ENCODE peak calls at places on chromosomes 2 and 18, in ten cellular contexts. V is ovary, O is stomach, H is body of pancreas, I is H1, B is esophagus squamous epithelium, A is uterus, M is adrenal gland, C is heart left ventricle, F is sigmoid colon. P is an unnamed sample. For H3K27me3, the result is how much of the 10 kb centered on the place peaks cover.

GRCh38 chr2:215410932-215411285 is 25.0 kb downstream of the FN1 start:
- DNase-seq in V (no peak), O (no peak), H (no peak), I (no peak), B (no peak), A (no peak), M (no peak), C (no peak), F (no peak), P (no peak)

GRCh38 chr2:3784731-3785130 is 81.4 kb downstream of the DCDC2C start:
- DNase-seq in V (no peak), O (no peak), H (no peak), I (no peak), B (no peak), A (no peak), M (no peak), C (no peak), F (no peak), P (no peak)

GRCh38 chr2:232376260-232376659 is 2.3 kb upstream of the ALPP start:
- DNase-seq in V (no peak), O (no peak), H (no peak), I (no peak), B (no peak), A (no peak), M (no peak), C (no peak), F (peak), P (no peak)

GRCh38 chr2:9247786-9248185 is 41.2 kb downstream of the ASAP2 start:
- DNase-seq in V (no peak), O (peak), H (peak), I (no peak), B (no peak), A (no peak), M (peak), C (no peak), F (no peak), P (no peak)

GRCh38 chr2:213490087-213490486 is 205.8 kb downstream of the SPAG16 start:
- DNase-seq in V (no peak), O (no peak), H (no peak), I (no peak), B (no peak), A (no peak), M (no peak), C (no peak), F (no peak), P (no peak)

GRCh38 chr18:4405965-4406364 is 49.1 kb downstream of the DLGAP1 start:
- DNase-seq in V (no peak), O (no peak), H (no peak), I (no peak), B (no peak), A (no peak), M (no peak), C (no peak), F (no peak), P (no peak)

GRCh38 chr18:78526923-78527775 is 452.5 kb upstream of the SALL3 start:
- DNase-seq in V (no peak), O (no peak), H (no peak), I (no peak), B (no peak), A (no peak), M (no peak), C (no peak), F (no peak), P (no peak)

GRCh38 chr2:207256476-207257207 is 90.9 kb upstream of the KLF7 start:
- DNase-seq in V (no peak), O (no peak), H (no peak), I (no peak), B (no peak), A (no peak), M (no peak), C (no peak), F (no peak), P (no peak)

GRCh38 chr2:128531856-128532255 is 213.2 kb upstream of the HS6ST1 start:
- DNase-seq in V (no peak), O (no peak), H (no peak), I (no peak), B (no peak), A (no peak), M (no peak), C (no peak), F (no peak), P (no peak)
- TF ChIP-seq CTCF in V (no peak), O (peak), H (peak), I (peak), B (no peak), A (no peak), M (peak), C (peak), F (peak), P (peak)

DNA sequence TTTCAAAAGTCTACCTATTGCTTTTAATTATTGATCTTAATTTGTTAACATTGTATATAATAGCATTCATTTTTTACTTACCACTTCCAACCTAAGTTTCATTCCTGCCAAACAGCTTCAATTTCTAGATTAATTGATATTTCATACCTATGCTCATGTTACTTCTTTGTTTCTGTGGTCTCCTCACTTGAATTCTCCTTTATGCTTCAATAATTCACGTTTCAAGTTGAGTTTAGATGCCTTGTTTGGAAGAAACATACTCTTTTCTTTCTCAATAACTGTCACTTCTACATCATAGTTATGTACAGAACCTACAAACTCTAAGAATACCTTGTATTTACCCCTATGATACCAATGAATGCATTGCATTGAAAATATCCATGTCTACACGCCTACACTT is 862.2 kb upstream of the LRATD1 start:
- DNase-seq in V (no peak), O (no peak), H (no peak), I (no peak), B (no peak), A (no peak), M (no peak), C (no peak), F (no peak), P (no peak)
- TF ChIP-seq POLR2A in V (no peak), O (no peak), H (no peak), I (no peak), B (no peak), A (no peak), M (no peak), C (no peak), F (no peak), P (no peak)

GRCh38 chr2:95020275-95021014 is 5.1 kb upstream of the MAL start:
- DNase-seq in V (no peak), O (no peak), H (no peak), I (no peak), B (no peak), A (no peak), M (no peak), C (no peak), F (no peak), P (no peak)
- H3K27me3 ChIP-seq in V (under half), O (under half), H (under half), I (under half), B (under half), A (under half), M (under half), C (under half), F (under half), P (under half)

DNA sequence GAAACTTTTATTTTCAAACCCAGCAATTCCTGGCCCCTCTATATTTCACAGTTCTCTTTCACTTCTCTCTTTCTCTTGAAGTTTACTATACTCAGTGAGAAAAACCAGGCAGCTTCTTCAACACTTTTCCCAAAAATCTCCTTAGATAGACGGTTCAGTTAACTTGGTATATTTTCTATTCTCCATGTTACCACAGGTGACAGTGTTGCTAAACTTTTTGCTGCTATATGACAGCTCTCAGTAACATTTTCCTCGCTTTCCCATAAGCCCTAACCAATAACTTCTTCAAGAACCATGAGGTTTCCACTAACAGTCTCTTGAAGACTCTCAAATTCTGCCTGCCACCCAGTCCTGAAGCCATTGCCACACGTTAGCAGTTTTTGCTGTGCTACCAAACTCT is 45.8 kb downstream of the CYBRD1 start:
- DNase-seq in V (no peak), O (no peak), H (no peak), I (no peak), B (no peak), A (no peak), M (no peak), C (no peak), F (no peak), P (no peak)
- TF ChIP-seq CTCF in V (no peak), O (no peak), H (no peak), I (no peak), B (no peak), A (no peak), M (no peak), C (no peak), F (no peak), P (no peak)

GRCh38 chr2:171066110-171066509 is 94.6 kb downstream of the TLK1 start:
- DNase-seq in V (no peak), O (no peak), H (no peak), I (no peak), B (no peak), A (no peak), M (no peak), C (no peak), F (no peak), P (no peak)

GRCh38 chr2:171072164-171072563 is 88.5 kb downstream of the TLK1 start:
- DNase-seq in V (no peak), O (no peak), H (no peak), I (no peak), B (no peak), A (no peak), M (no peak), C (no peak), F (no peak), P (no peak)

GRCh38 chr2:171069286-171069956 is 91.3 kb downstream of the TLK1 start:
- DNase-seq in V (no peak), O (no peak), H (no peak), I (no peak), B (no peak), A (no peak), M (no peak), C (no peak), F (no peak), P (no peak)
- TF ChIP-seq POLR2A in V (no peak), O (no peak), H (no peak), I (no peak), B (no peak), A (no peak), M (no peak), C (no peak), F (no peak), P (no peak)

DNA sequence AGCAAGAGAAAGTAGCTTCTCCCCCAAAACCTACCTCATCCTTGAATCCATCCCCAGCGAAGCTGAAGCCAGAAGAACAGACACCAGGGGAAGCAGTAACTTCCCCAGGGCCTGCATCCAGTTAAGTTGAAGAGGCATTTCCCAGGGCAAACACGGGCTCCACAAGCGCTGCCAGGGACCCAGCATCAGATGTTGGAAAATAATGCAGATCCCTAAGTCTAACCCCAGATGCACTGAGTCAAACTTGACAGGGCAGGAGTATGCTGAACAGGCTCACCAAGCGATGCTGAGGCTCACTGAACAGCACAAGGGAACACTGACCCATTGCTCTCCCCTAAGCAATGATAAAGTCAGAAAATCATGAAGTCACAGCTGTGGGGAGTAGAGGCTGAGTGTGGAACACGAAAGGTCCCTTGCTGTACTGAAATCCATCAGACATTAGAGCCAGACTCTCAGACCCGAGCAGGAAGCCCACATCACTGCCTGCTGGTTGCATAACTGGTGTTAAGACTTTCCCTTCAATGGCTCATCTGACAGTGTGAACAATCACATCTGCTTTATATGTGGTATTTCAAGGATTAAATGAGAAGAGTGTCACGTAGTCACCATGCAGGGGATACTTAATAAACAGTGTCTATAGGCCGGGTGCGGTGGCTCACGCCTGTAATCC is 36.3 kb downstream of the TNS1 start:
- DNase-seq in V (peak), O (no peak), H (no peak), I (no peak), B (no peak), A (no peak), M (no peak), C (no peak), F (peak), P (no peak)
- H3K27me3 ChIP-seq in V (under half), O (under half), H (under half), I (under half), B (under half), A (under half), M (under half), C (under half), F (under half), P (under half)

GRCh38 chr2:205698556-205699282 is 16.4 kb downstream of the NRP2 start:
- DNase-seq in V (no peak), O (no peak), H (no peak), I (no peak), B (no peak), A (no peak), M (no peak), C (no peak), F (no peak), P (no peak)

GRCh38 chr2:205694256-205694655 is 12.0 kb downstream of the NRP2 start:
- DNase-seq in V (no peak), O (no peak), H (no peak), I (no peak), B (no peak), A (no peak), M (no peak), C (no peak), F (no peak), P (no peak)

GRCh38 chr2:205695460-205695979 is 13.2 kb downstream of the NRP2 start:
- DNase-seq in V (peak), O (no peak), H (no peak), I (no peak), B (no peak), A (peak), M (no peak), C (no peak), F (peak), P (no peak)

GRCh38 chr2:205699554-205700289 is 17.4 kb downstream of the NRP2 start:
- DNase-seq in V (no peak), O (no peak), H (no peak), I (no peak), B (no peak), A (no peak), M (no peak), C (no peak), F (no peak), P (no peak)

GRCh38 chr2:205696541-205697441 is 14.5 kb downstream of the NRP2 start:
- DNase-seq in V (peak), O (no peak), H (no peak), I (no peak), B (no peak), A (peak), M (peak), C (no peak), F (peak), P (no peak)
- TF ChIP-seq CTCF in V (peak), O (peak), H (no peak), I (peak), B (no peak), A (peak), M (peak), C (peak), F (peak), P (peak)

GRCh38 chr2:26034597-26035067 is 748 bp downstream of the RAB10 start:
- DNase-seq in V (no peak), O (no peak), H (no peak), I (no peak), B (no peak), A (no peak), M (no peak), C (no peak), F (no peak), P (no peak)

GRCh38 chr2:26035110-26035728 is 1.3 kb downstream of the RAB10 start:
- DNase-seq in V (no peak), O (no peak), H (no peak), I (no peak), B (no peak), A (no peak), M (no peak), C (no peak), F (no peak), P (no peak)

GRCh38 chr2:26033769-26034596 is at the start of gene RAB10:
- DNase-seq in V (peak), O (peak), H (peak), I (peak), B (peak), A (peak), M (peak), C (peak), F (peak), P (peak)

GRCh38 chr2:26033270-26033768 is 565 bp upstream of the RAB10 start:
- DNase-seq in V (peak), O (peak), H (peak), I (no peak), B (peak), A (no peak), M (peak), C (no peak), F (no peak), P (no peak)
- TF ChIP-seq POLR2A in V (no peak), O (peak), H (peak), I (no peak), B (no peak), A (no peak), M (peak), C (no peak), F (peak), P (peak)

GRCh38 chr2:29848566-29849310 is 72.6 kb downstream of the ALK start:
- DNase-seq in V (no peak), O (no peak), H (no peak), I (no peak), B (no peak), A (no peak), M (no peak), C (no peak), F (no peak), P (no peak)

GRCh38 chr2:29844713-29845320 is 76.6 kb downstream of the ALK start:
- DNase-seq in V (no peak), O (no peak), H (no peak), I (no peak), B (no peak), A (no peak), M (no peak), C (no peak), F (no peak), P (no peak)

GRCh38 chr2:29855924-29856639 is 65.3 kb downstream of the ALK start:
- DNase-seq in V (no peak), O (no peak), H (no peak), I (no peak), B (no peak), A (no peak), M (no peak), C (no peak), F (no peak), P (no peak)

GRCh38 chr2:29847901-29848300 is 73.5 kb downstream of the ALK start:
- DNase-seq in V (no peak), O (no peak), H (no peak), I (no peak), B (no peak), A (no peak), M (no peak), C (no peak), F (no peak), P (no peak)

DNA sequence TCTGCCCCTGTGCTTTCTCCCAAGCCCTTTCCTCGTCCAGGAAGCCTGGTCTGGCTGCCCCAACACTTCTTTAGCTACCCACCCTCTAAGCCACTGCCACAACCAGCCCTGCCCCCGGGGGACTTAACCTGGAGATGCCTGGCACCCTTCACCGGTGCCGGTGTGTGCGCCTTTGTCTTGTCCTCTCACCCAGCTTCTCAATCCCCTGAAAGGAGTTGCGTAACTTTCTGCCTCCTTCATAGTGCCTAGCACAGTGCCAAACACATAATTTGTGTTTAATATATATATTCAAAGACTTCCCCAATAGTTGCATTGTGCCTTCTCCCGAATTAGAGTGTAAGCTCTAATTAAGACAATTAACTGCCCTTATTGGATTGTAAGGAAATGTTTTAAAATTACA is 70.6 kb downstream of the ALK start:
- DNase-seq in V (no peak), O (no peak), H (no peak), I (no peak), B (no peak), A (no peak), M (no peak), C (no peak), F (no peak), P (no peak)
- H3K27me3 ChIP-seq in V (under half), O (under half), H (under half), I (under half), B (under half), A (under half), M (under half), C (under half), F (under half), P (under half)

P was measured in Peyer's patch.